ENCODE peak calls at places on chromosome 15, in five cellular contexts. C is stimulated activated CD8-positive, alpha-beta memory T cell treated with anti-CD3 and anti-CD28 coated beads, Interleukin-4, amount 100 ng/mL, for 4 hours; X is GM19239; F is effector CD4-positive, alpha-beta T cell; E is NCI-H146. I is an unnamed sample.

GRCh38 chr15:63283126-63283525 is 5.7 kb downstream of the APH1B start:
- DNase-seq in C (no peak), F (no peak), E (no peak), X (no peak), I (no peak)

GRCh38 chr15:80844011-80844732 is 65.0 kb downstream of the CEMIP start:
- DNase-seq in F (no peak), C (no peak), X (no peak), E (no peak), I (no peak)

GRCh38 chr15:32871887-32872286 is 154.1 kb downstream of the GREM1 start:
- DNase-seq in F (no peak), E (no peak), X (no peak), C (no peak), I (no peak)

GRCh38 chr15:73851679-73852078 is 21.7 kb upstream of the TBC1D21 start:
- DNase-seq in E (no peak), X (peak; percentile 35), F (peak; percentile 6), C (no peak), I (no peak)

GRCh38 chr15:42392309-42393024 is 33.2 kb downstream of the CAPN3 start:
- DNase-seq in E (no peak), F (no peak), C (no peak), X (no peak), I (no peak)

GRCh38 chr15:70409388-70409787 is 311.7 kb upstream of the TLE3 start:
- DNase-seq in F (no peak), C (no peak), X (no peak), E (no peak), I (no peak)

GRCh38 chr15:83848315-83849050 is 194.6 kb downstream of the ADAMTSL3 start:
- DNase-seq in X (no peak), F (no peak), E (no peak), C (no peak), I (no peak)

GRCh38 chr15:43975326-43975725 is 148.5 kb downstream of the WDR76 start:
- DNase-seq in X (no peak), C (no peak), E (no peak), F (no peak), I (no peak)

GRCh38 chr15:48049736-48050135 is 71.1 kb upstream of the SLC24A5 start:
- DNase-seq in X (no peak), F (no peak), E (no peak), C (no peak), I (no peak)

GRCh38 chr15:55588070-55588817 is at the start of gene PYGO1:
- DNase-seq in F (peak; percentile 5), C (no peak), E (peak; percentile 35), X (peak; percentile 68), I (peak; percentile 64)

GRCh38 chr15:22257047-22257667 is 176.8 kb downstream of the OR4M2 start:
- DNase-seq in C (no peak), X (no peak), E (no peak), F (no peak), I (no peak)

GRCh38 chr15:100002787-100003536 is 269.7 kb upstream of the LYSMD4 start:
- DNase-seq in F (no peak), X (no peak), E (no peak), C (no peak), I (no peak)

GRCh38 chr15:42576776-42577175 is 1.4 kb downstream of the STARD9 start:
- DNase-seq in C (no peak), X (no peak), E (no peak), F (no peak), I (no peak)

GRCh38 chr15:39898317-39898716 is 21.7 kb downstream of the GPR176 start:
- DNase-seq in C (no peak), X (no peak), E (peak; percentile 28), F (no peak), I (no peak)

GRCh38 chr15:100687532-100688215 is 85.3 kb downstream of the ASB7 start:
- DNase-seq in C (no peak), F (no peak), X (no peak), E (no peak), I (no peak)

I was measured in COR-L47.